ENCODE peak calls at places on chromosomes 1 and 21, in six cellular contexts. E, N, C, T, Z and X are unnamed samples.

GRCh38 chr1:115062542-115063004 is 26.7 kb downstream of the TSPAN2 start:
- DNase-seq in E (no peak), N (no peak), C (peak; percentile 23), T (no peak), Z (peak; percentile 75), X (peak; percentile 66)

GRCh38 chr1:77370588-77371306 is 88.9 kb downstream of the AK5 start:
- DNase-seq in E (no peak), N (no peak), C (no peak), T (peak; percentile 99), Z (no peak), X (no peak)

GRCh38 chr1:92029241-92029922 is 403 bp upstream of the EPHX4 start:
- DNase-seq in E (no peak), N (no peak), C (no peak), T (peak; percentile 4), Z (no peak), X (no peak)

GRCh38 chr1:14888374-14888773 is 265.2 kb upstream of the TMEM51 start:
- DNase-seq in E (no peak), N (no peak), C (no peak), T (no peak), Z (no peak), X (no peak)

GRCh38 chr1:219539645-219540254 is 73.2 kb downstream of the ZC3H11B start:
- DNase-seq in E (no peak), N (no peak), C (no peak), T (no peak), Z (no peak), X (no peak)

GRCh38 chr1:232594018-232594502 is 35.9 kb downstream of the SIPA1L2 start:
- DNase-seq in E (no peak), N (no peak), C (no peak), T (peak; percentile 13), Z (no peak), X (no peak)

GRCh38 chr21:37041706-37042271 is 31.1 kb downstream of the PIGP start:
- DNase-seq in E (no peak), N (no peak), C (no peak), T (no peak), Z (no peak), X (no peak)

GRCh38 chr1:201531551-201532425 is 7.1 kb upstream of the NAV1 start:
- DNase-seq in E (no peak), N (no peak), C (peak; percentile 64), T (no peak), Z (no peak), X (no peak)

GRCh38 chr1:12433323-12434053 is 184.5 kb downstream of the DHRS3 start:
- DNase-seq in E (no peak), N (peak; percentile 52), C (peak; percentile 45), T (peak; percentile 67), Z (no peak), X (peak; percentile 36)

GRCh38 chr1:181089777-181090505 is 1.4 kb downstream of the IER5 start:
- DNase-seq in E (no peak), N (peak; percentile 79), C (peak; percentile 60), T (peak; percentile 65), Z (no peak), X (peak; percentile 77)

GRCh38 chr1:36425791-36426190 is 24.5 kb downstream of the OSCP1 start:
- DNase-seq in E (no peak), N (no peak), C (no peak), T (peak; percentile 25), Z (no peak), X (no peak)

GRCh38 chr1:202237052-202237451 is 43.5 kb downstream of the LGR6 start:
- DNase-seq in E (peak; percentile 60), N (peak; percentile 86), C (no peak), T (peak; percentile 15), Z (peak; percentile 56), X (peak; percentile 36)

GRCh38 chr1:222240536-222241181 is 307.2 kb downstream of the HHIPL2 start:
- DNase-seq in E (no peak), N (no peak), C (no peak), T (peak; percentile 89), Z (peak; percentile 14), X (no peak)

GRCh38 chr21:39587376-39587775 is 25.4 kb upstream of the B3GALT5 start:
- DNase-seq in E (no peak), N (no peak), C (no peak), T (no peak), Z (no peak), X (no peak)

GRCh38 chr1:29271724-29272123 is 35.4 kb downstream of the PTPRU start:
- DNase-seq in E (no peak), N (peak; percentile 73), C (peak; percentile 58), T (peak; percentile 65), Z (peak; percentile 47), X (peak; percentile 84)

GRCh38 chr1:2230781-2231666 is 2.9 kb downstream of the SKI start:
- DNase-seq in E (no peak), N (peak; percentile 53), C (no peak), T (no peak), Z (no peak), X (peak; percentile 55)

GRCh38 chr1:36572142-36572715 is 89.5 kb upstream of the CSF3R start:
- DNase-seq in E (no peak), N (no peak), C (no peak), T (no peak), Z (no peak), X (no peak)

GRCh38 chr21:46196733-46197132 is 12.5 kb upstream of the SPATC1L start:
- DNase-seq in E (no peak), N (peak; percentile 35), C (no peak), T (no peak), Z (no peak), X (no peak)

GRCh38 chr1:40315239-40315794 is 1.8 kb downstream of the COL9A2 start:
- DNase-seq in E (peak; percentile 77), N (peak; percentile 93), C (peak; percentile 75), T (peak; percentile 83), Z (no peak), X (peak; percentile 87)

GRCh38 chr1:150615346-150616201 is 13.8 kb downstream of the ENSA start:
- DNase-seq in E (no peak), N (no peak), C (no peak), T (no peak), Z (no peak), X (peak; percentile 51)

GRCh38 chr1:212260557-212261342 is 24.5 kb upstream of the PPP2R5A start:
- DNase-seq in E (no peak), N (no peak), C (peak; percentile 22), T (peak; percentile 35), Z (no peak), X (no peak)

DNA sequence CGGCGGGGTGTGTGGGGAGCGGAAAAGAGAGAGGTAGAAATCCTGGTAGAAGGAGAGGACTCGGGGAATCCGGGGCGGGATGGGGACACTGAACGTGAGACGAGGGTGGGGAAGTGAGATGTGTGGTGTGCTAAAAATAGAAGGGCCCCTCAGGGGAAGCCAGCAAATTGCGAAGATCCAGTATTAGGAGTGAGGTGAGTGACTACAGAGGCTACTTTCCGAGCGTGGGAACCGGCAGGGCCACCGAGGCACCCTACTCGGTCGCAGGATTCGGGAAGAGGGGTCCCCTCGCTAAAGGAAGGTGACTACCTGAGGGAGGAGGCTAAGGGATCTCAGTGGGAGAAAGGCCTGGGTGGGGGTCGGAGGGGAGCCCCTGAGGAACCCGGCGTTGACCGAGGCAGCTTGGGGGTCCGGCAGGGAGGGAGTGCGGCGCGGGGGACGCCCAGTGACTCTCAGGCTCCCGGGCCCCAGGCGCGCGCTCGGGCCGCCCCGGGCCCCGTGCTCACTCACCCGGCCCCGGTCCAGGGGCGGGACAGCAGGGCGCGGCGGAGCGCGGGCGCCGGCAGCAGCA is 318 bp downstream of the ALDH4A1 start:
- DNase-seq in E (no peak), N (no peak), C (no peak), T (no peak), Z (no peak), X (no peak)
- TF ChIP-seq POLR2A in E (no peak), N (no peak), C (no peak), T (peak; percentile 65), Z (no peak), X (no peak)

GRCh38 chr1:84206416-84206815 is 62.3 kb downstream of the PRKACB start:
- DNase-seq in E (no peak), N (no peak), C (no peak), T (no peak), Z (no peak), X (no peak)

GRCh38 chr1:84214115-84214956 is 70.3 kb downstream of the PRKACB start:
- DNase-seq in E (no peak), N (no peak), C (no peak), T (no peak), Z (no peak), X (no peak)

DNA sequence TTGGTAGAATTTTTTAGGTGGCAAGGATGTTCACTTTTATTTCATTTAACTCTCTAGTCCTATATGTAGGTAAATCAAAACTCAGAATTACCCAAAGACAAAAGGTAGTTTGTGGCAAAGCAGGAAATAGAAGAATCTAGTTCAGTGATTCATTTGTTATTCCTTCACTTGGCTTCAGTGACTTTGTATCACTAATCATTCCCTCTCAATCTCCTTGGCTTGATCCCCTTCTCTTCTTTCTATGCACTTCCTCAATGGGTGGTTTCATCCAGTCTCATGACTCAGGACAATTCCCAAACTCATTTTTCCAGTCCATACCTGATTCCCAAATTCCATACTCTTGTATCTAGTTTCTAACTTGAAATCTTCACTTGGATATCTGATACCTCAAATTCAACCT is 64.9 kb downstream of the PRKACB start:
- DNase-seq in E (no peak), N (no peak), C (no peak), T (no peak), Z (no peak), X (no peak)
- TF ChIP-seq POLR2A in E (no peak), N (no peak), C (no peak), T (no peak), Z (no peak), X (no peak)

DNA sequence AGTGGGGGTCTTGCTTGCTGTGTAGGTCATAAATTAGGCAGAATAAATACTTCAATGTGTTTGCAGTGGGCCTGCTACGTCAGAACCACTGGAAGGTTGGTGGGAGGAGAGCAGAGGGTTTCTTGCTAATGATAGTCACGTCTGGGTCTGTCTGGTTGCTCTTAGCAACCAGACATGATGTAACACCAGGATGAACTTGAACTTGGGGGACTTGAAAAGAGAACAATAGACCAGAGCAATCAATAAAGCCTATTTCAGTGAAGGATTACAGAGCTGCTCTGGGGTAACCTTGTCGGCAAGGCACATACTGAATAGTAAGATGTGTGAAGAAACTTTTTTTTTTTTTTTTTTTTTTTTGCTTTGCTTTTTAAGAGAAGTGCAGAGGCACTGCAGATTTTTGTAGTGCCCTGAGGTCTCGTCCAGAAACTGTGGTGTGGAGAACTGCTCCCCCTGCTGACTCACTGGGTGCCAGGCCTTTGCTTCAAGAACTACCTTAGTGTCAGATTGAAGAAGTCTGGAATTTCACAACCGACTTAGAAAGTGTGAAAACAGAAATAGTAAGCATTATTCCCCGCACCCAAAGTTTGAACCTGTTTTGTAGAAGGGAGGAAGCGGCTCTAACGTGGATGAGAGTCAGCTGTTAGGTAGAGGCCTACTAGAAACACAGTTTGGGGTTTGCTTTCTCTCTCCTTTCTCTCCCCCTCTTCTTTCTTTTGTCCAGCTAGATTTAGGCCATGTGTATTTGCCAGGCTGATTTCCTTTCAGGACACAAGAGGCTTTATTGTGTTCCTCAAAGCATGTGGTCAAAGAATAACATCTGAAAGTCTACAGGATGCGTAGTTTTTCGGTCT is 271.6 kb downstream of the TM2D1 start:
- DNase-seq in E (peak; percentile 37), N (peak; percentile 76), C (peak; percentile 83), T (peak; percentile 86), Z (peak; percentile 54), X (peak; percentile 85)
- TF ChIP-seq POLR2A in E (no peak), N (no peak), C (no peak), T (no peak), Z (no peak), X (no peak)

DNA sequence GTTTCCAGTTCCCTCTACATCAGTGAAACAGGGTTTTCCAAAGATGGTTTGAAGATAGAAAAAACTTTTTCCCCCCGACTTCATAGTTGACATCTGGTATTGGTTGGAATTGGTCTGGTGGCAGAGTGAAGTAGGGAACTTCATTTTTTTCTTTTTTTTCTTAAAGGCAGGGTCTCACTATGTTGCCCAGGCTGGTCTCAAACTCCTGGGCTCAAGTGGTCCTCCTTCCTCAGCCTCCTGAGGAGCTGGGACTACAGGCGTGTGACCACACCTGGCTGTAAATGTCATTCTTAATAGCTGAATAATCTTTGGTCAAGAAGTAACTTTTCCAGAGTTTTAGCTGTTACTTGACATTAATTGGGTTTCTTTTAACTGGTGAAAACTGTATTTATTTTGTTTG is 21.7 kb downstream of the ZBTB37 start:
- DNase-seq in E (no peak), N (no peak), C (no peak), T (no peak), Z (no peak), X (no peak)
- TF ChIP-seq POLR2A in E (no peak), N (no peak), C (no peak), T (no peak), Z (no peak), X (no peak)